ENCODE peak calls at places on chromosomes 4 and X, in ten cellular contexts. L, O, S, V, G, K, P, T, B and F are unnamed samples.
A peak's percentile ranks its signal among the peaks of the same experiment; 100 is the strongest.

GRCh38 chr4:37223732-37224131 is 20.8 kb upstream of the NWD2 start:
- DNase-seq in L (no peak), G (no peak), P (no peak), T (no peak), B (no peak), V (no peak), O (no peak), S (no peak), K (no peak), F (no peak)

GRCh38 chrX:153626025-153626633 is 20.9 kb upstream of the DUSP9 start:
- DNase-seq in B (no peak), K (no peak), V (no peak), S (no peak), T (no peak), G (no peak), L (no peak), O (no peak), P (no peak), F (peak; percentile 2)

GRCh38 chrX:123525131-123525725 is 207.6 kb downstream of the THOC2 start:
- DNase-seq in K (peak; percentile 4), T (no peak), L (no peak), P (peak; percentile 62), B (no peak), G (no peak), S (no peak), O (no peak), V (no peak), F (no peak)

GRCh38 chrX:37420179-37420578 is 71.0 kb downstream of the PRRG1 start:
- DNase-seq in B (no peak), G (no peak), T (no peak), V (no peak), K (peak; percentile 23), O (no peak), P (no peak), S (no peak), L (no peak), F (no peak)

GRCh38 chrX:24981030-24981429 is 34.7 kb downstream of the ARX start:
- DNase-seq in S (no peak), T (no peak), O (no peak), K (no peak), B (no peak), L (no peak), G (no peak), V (no peak), P (no peak), F (no peak)

GRCh38 chr4:112222219-112222955 is 9.2 kb upstream of the AP1AR start:
- DNase-seq in B (no peak), K (no peak), O (no peak), T (no peak), S (no peak), V (no peak), G (no peak), L (no peak), P (no peak), F (no peak)

GRCh38 chr4:165369522-165369921 is 9.3 kb upstream of the CPE start:
- DNase-seq in O (no peak), B (no peak), P (no peak), G (no peak), T (peak; percentile 47), V (no peak), S (no peak), L (peak; percentile 22), K (peak; percentile 61), F (no peak)

GRCh38 chrX:111244238-111244750 is 26.0 kb downstream of the CAPN6 start:
- DNase-seq in S (peak; percentile 21), K (peak; percentile 17), V (no peak), G (no peak), T (peak; percentile 6), B (no peak), O (peak; percentile 19), P (no peak), L (no peak), F (no peak)

GRCh38 chr4:98467627-98468072 is 190.8 kb downstream of the TSPAN5 start:
- DNase-seq in O (peak; percentile 92), K (peak; percentile 92), L (peak; percentile 81), S (peak; percentile 77), T (peak; percentile 97), G (peak; percentile 84), B (peak; percentile 80), V (peak; percentile 77), P (peak; percentile 86), F (peak; percentile 74)

GRCh38 chr4:71406459-71406963 is 67.7 kb downstream of the SLC4A4 start:
- DNase-seq in O (peak; percentile 36), B (no peak), V (no peak), L (no peak), P (peak; percentile 75), S (peak; percentile 49), K (peak; percentile 28), T (peak; percentile 60), G (no peak), F (no peak)

GRCh38 chrX:155334486-155335316 is at the start of gene CLIC2:
- DNase-seq in T (peak; percentile 78), V (no peak), O (peak; percentile 63), P (peak; percentile 42), S (peak; percentile 34), L (peak; percentile 17), G (no peak), B (no peak), K (peak; percentile 76), F (peak; percentile 13)

GRCh38 chr4:90328558-90328957 is 201.4 kb downstream of the CCSER1 start:
- DNase-seq in B (no peak), P (peak; percentile 1), K (peak; percentile 46), V (no peak), T (peak; percentile 47), G (no peak), S (no peak), L (peak; percentile 33), O (peak; percentile 45), F (peak; percentile 27)

GRCh38 chrX:13747836-13748235 is 13.3 kb downstream of the OFD1 start:
- DNase-seq in G (no peak), T (peak; percentile 76), P (peak; percentile 42), V (no peak), L (peak; percentile 57), S (peak; percentile 50), B (no peak), O (peak; percentile 62), K (peak; percentile 72), F (peak; percentile 38)

GRCh38 chr4:152938237-152938969 is 2.3 kb downstream of the FHDC1 start:
- DNase-seq in S (no peak), V (no peak), T (no peak), O (no peak), G (no peak), P (no peak), K (no peak), L (peak; percentile 24), B (no peak), F (peak; percentile 21)

GRCh38 chrX:153598541-153599191 is at the start of gene CCNQ:
- DNase-seq in V (peak; percentile 56), O (peak; percentile 18), G (no peak), B (peak; percentile 73), K (peak; percentile 53), P (no peak), L (peak; percentile 36), S (no peak), T (peak; percentile 32), F (peak; percentile 15)

GRCh38 chr4:149910177-149910576 is 94.5 kb upstream of the IQCM start:
- DNase-seq in B (no peak), V (no peak), G (no peak), T (no peak), L (no peak), P (no peak), O (no peak), K (peak; percentile 60), S (no peak), F (no peak)

GRCh38 chr4:172654482-172654881 is 514.1 kb upstream of the GALNT7 start:
- DNase-seq in G (no peak), S (no peak), T (no peak), L (no peak), O (no peak), V (no peak), P (no peak), B (no peak), K (no peak), F (no peak)

GRCh38 chr4:1870328-1870577 is 940 bp upstream of the NSD2 start:
- DNase-seq in K (peak; percentile 92), P (peak; percentile 68), T (peak; percentile 84), V (peak; percentile 92), G (peak; percentile 91), S (peak; percentile 78), B (peak; percentile 92), L (peak; percentile 94), O (peak; percentile 90), F (peak; percentile 93)

GRCh38 chr4:181528570-181529184 is 714.5 kb upstream of the TENM3 start:
- DNase-seq in L (peak; percentile 80), G (no peak), K (peak; percentile 26), T (peak; percentile 81), O (peak; percentile 79), B (no peak), P (peak; percentile 47), S (peak; percentile 64), V (peak; percentile 26), F (peak; percentile 77)

GRCh38 chr4:111639876-111640275 is 505.4 kb upstream of the FAM241A start:
- DNase-seq in P (peak; percentile 6), O (peak; percentile 51), G (no peak), L (no peak), S (peak; percentile 57), V (no peak), T (peak; percentile 30), K (peak; percentile 64), B (no peak), F (no peak)

GRCh38 chr4:31620476-31620875 is 900.3 kb downstream of the PCDH7 start:
- DNase-seq in L (no peak), G (no peak), S (no peak), V (no peak), B (no peak), P (peak; percentile 19), O (peak; percentile 34), K (peak; percentile 20), T (peak; percentile 58), F (no peak)

GRCh38 chr4:14218641-14219040 is 591.1 kb upstream of the BOD1L1 start:
- DNase-seq in S (no peak), L (no peak), K (no peak), P (no peak), B (no peak), V (no peak), O (peak; percentile 36), T (no peak), G (no peak), F (peak; percentile 11)

GRCh38 chrX:13159886-13160285 is 115.5 kb upstream of the FAM9C start:
- DNase-seq in P (no peak), V (no peak), K (peak; percentile 42), B (no peak), G (no peak), S (no peak), L (no peak), T (no peak), O (no peak), F (no peak)

GRCh38 chr4:159015862-159016261 is 87.0 kb upstream of the RAPGEF2 start:
- DNase-seq in O (no peak), V (no peak), T (no peak), K (peak; percentile 44), B (no peak), L (no peak), G (no peak), S (no peak), P (no peak), F (no peak)

GRCh38 chrX:103418811-103419210 is 42.5 kb downstream of the BEX3 start:
- DNase-seq in V (no peak), G (no peak), P (no peak), T (peak; percentile 24), S (no peak), K (no peak), O (no peak), L (no peak), B (no peak), F (no peak)

GRCh38 chr4:41125558-41126311 is 88.6 kb downstream of the APBB2 start:
- DNase-seq in L (no peak), O (no peak), G (no peak), K (peak; percentile 61), T (no peak), V (no peak), S (no peak), B (no peak), P (no peak), F (no peak)

GRCh38 chrX:41922125-41922521 is 1.2 kb downstream of the CASK start:
- DNase-seq in V (peak; percentile 50), T (peak; percentile 31), K (peak; percentile 53), S (peak; percentile 13), O (peak; percentile 48), P (peak; percentile 26), G (no peak), B (no peak), L (no peak), F (peak; percentile 3)

GRCh38 chr4:47484169-47484568 is 906 bp upstream of the ATP10D start:
- DNase-seq in V (no peak), S (no peak), B (no peak), K (no peak), O (no peak), P (no peak), G (no peak), L (no peak), T (no peak), F (no peak)